ENCODE peak calls at places on chromosomes 1 and 21, in seven cellular contexts. One of them, this sample, is unnamed.

GRCh38 chr1:12144236-12144635 is 22.6 kb upstream of the TNFRSF1B start:
- DNase-seq in tibial artery: no peak
- DNase-seq in IMR-90: no peak
- DNase-seq in LNCaP clone FGC: no peak
- DNase-seq in cardiac fibroblast: no peak
- DNase-seq in fibroblast of lung: no peak
- DNase-seq in retinal pigment epithelial cell: no peak
- DNase-seq in this sample: no peak

GRCh38 chr21:19458295-19458694 is 1054.7 kb upstream of the TMPRSS15 start:
- DNase-seq in tibial artery: no peak
- DNase-seq in retinal pigment epithelial cell: no peak
- DNase-seq in LNCaP clone FGC: no peak
- DNase-seq in IMR-90: no peak
- DNase-seq in cardiac fibroblast: no peak
- DNase-seq in fibroblast of lung: no peak
- DNase-seq in this sample: no peak

GRCh38 chr1:185650602-185651230 is 83.5 kb upstream of the HMCN1 start:
- DNase-seq in IMR-90: no peak
- DNase-seq in fibroblast of lung: no peak
- DNase-seq in LNCaP clone FGC: no peak
- DNase-seq in cardiac fibroblast: no peak
- DNase-seq in retinal pigment epithelial cell: no peak
- DNase-seq in tibial artery: no peak
- DNase-seq in this sample: no peak

GRCh38 chr21:39774252-39774651 is 29.3 kb downstream of the IGSF5 start:
- DNase-seq in tibial artery: no peak
- DNase-seq in fibroblast of lung: no peak
- DNase-seq in IMR-90: no peak
- DNase-seq in LNCaP clone FGC: no peak
- DNase-seq in retinal pigment epithelial cell: no peak
- DNase-seq in cardiac fibroblast: no peak
- DNase-seq in this sample: no peak

GRCh38 chr1:147669475-147670318 is 627 bp downstream of the ACP6 start:
- DNase-seq in cardiac fibroblast: peak
- DNase-seq in retinal pigment epithelial cell: no peak
- DNase-seq in IMR-90: peak
- DNase-seq in fibroblast of lung: peak
- DNase-seq in LNCaP clone FGC: peak
- DNase-seq in tibial artery: peak
- DNase-seq in this sample: peak

GRCh38 chr1:16905112-16905855 is 9.5 kb downstream of the RNU1-2 start:
- DNase-seq in cardiac fibroblast: no peak
- DNase-seq in LNCaP clone FGC: peak
- DNase-seq in IMR-90: peak
- DNase-seq in retinal pigment epithelial cell: peak
- DNase-seq in fibroblast of lung: peak
- DNase-seq in tibial artery: no peak
- DNase-seq in this sample: peak

GRCh38 chr1:208000504-208000903 is 89.6 kb upstream of the CD34 start:
- DNase-seq in cardiac fibroblast: no peak
- DNase-seq in fibroblast of lung: no peak
- DNase-seq in LNCaP clone FGC: peak
- DNase-seq in retinal pigment epithelial cell: no peak
- DNase-seq in IMR-90: no peak
- DNase-seq in tibial artery: no peak
- DNase-seq in this sample: no peak

GRCh38 chr1:103942029-103942428 is 192.3 kb downstream of the AMY1C start:
- DNase-seq in LNCaP clone FGC: no peak
- DNase-seq in fibroblast of lung: no peak
- DNase-seq in cardiac fibroblast: no peak
- DNase-seq in tibial artery: no peak
- DNase-seq in IMR-90: no peak
- DNase-seq in retinal pigment epithelial cell: peak
- DNase-seq in this sample: no peak

GRCh38 chr1:156499703-156500577 is 635 bp downstream of the MEF2D start:
- DNase-seq in retinal pigment epithelial cell: no peak
- DNase-seq in IMR-90: peak
- DNase-seq in LNCaP clone FGC: no peak
- DNase-seq in tibial artery: peak
- DNase-seq in fibroblast of lung: peak
- DNase-seq in cardiac fibroblast: no peak
- DNase-seq in this sample: no peak

GRCh38 chr1:66533804-66534745 is at the start of gene SGIP1:
- DNase-seq in IMR-90: peak
- DNase-seq in cardiac fibroblast: peak
- DNase-seq in retinal pigment epithelial cell: no peak
- DNase-seq in tibial artery: peak
- DNase-seq in LNCaP clone FGC: no peak
- DNase-seq in fibroblast of lung: peak
- DNase-seq in this sample: peak

GRCh38 chr1:180482425-180483275 is 19.7 kb downstream of the ACBD6 start:
- DNase-seq in LNCaP clone FGC: no peak
- DNase-seq in IMR-90: peak
- DNase-seq in cardiac fibroblast: peak
- DNase-seq in retinal pigment epithelial cell: peak
- DNase-seq in tibial artery: no peak
- DNase-seq in fibroblast of lung: peak
- DNase-seq in this sample: peak

DNA sequence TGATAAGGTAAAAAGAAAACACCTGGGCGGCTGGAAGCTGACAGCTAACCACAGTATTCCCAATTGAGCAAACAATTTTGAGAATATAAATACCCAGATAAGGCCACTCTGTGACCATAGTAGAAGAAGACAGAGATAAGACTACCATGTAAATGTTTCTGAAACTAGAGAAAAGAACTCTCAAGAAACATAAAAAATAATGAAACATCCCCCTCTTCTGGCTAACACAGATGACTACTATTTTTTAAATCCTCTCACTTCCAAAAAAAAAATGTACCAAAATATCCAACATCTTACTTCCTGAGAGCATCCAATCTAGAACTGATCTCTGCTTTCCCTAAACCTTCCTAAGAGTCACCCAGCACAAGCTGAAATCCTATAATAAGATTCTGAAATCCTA is 125.9 kb downstream of the HFM1 start:
- DNase-seq in retinal pigment epithelial cell: no peak
- DNase-seq in cardiac fibroblast: peak
- DNase-seq in IMR-90: peak
- DNase-seq in tibial artery: no peak
- DNase-seq in LNCaP clone FGC: no peak
- DNase-seq in fibroblast of lung: peak
- DNase-seq in this sample: peak
- TF ChIP-seq CTCF in retinal pigment epithelial cell: peak
- TF ChIP-seq CTCF in cardiac fibroblast: peak
- TF ChIP-seq CTCF in IMR-90: peak
- TF ChIP-seq CTCF in tibial artery: no peak
- TF ChIP-seq CTCF in LNCaP clone FGC: peak
- TF ChIP-seq CTCF in fibroblast of lung: no peak
- TF ChIP-seq CTCF in this sample: peak

GRCh38 chr1:235325854-235326253 is 2.1 kb downstream of the ARID4B start:
- DNase-seq in fibroblast of lung: no peak
- DNase-seq in cardiac fibroblast: no peak
- DNase-seq in tibial artery: no peak
- DNase-seq in retinal pigment epithelial cell: no peak
- DNase-seq in LNCaP clone FGC: no peak
- DNase-seq in IMR-90: no peak
- DNase-seq in this sample: no peak
- H3K4me3 ChIP-seq in fibroblast of lung: peak
- H3K4me3 ChIP-seq in cardiac fibroblast: peak
- H3K4me3 ChIP-seq in tibial artery: peak
- H3K4me3 ChIP-seq in retinal pigment epithelial cell: peak
- H3K4me3 ChIP-seq in LNCaP clone FGC: peak
- H3K4me3 ChIP-seq in IMR-90: no peak
- H3K4me3 ChIP-seq in this sample: peak

DNA sequence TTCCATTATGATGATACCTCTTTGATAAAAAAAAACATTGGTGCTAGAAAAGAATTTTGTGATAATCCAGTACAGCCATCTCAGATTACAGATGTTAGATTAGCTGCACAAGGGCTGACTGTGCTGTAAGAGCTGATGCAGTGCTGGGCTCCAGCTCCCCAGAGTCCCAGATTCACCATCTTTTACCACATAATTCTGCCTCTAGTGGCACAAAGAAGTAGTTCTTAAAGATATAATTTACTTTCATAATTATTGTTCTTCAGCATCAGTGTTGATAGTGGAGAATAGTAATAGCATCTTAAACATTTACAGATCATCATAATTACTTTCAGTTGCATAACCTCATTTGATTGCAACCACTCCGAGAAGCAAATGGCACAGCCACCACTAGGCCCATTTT is 262.1 kb downstream of the BRINP2 start:
- DNase-seq in LNCaP clone FGC: no peak
- DNase-seq in IMR-90: peak
- DNase-seq in cardiac fibroblast: peak
- DNase-seq in fibroblast of lung: peak
- DNase-seq in tibial artery: no peak
- DNase-seq in retinal pigment epithelial cell: no peak
- DNase-seq in this sample: peak
- TF ChIP-seq CTCF in LNCaP clone FGC: peak
- TF ChIP-seq CTCF in IMR-90: peak
- TF ChIP-seq CTCF in cardiac fibroblast: peak
- TF ChIP-seq CTCF in fibroblast of lung: peak
- TF ChIP-seq CTCF in tibial artery: no peak
- TF ChIP-seq CTCF in retinal pigment epithelial cell: peak
- TF ChIP-seq CTCF in this sample: peak

GRCh38 chr1:216765346-216766300 is 42.4 kb upstream of the ESRRG start:
- DNase-seq in IMR-90: no peak
- DNase-seq in LNCaP clone FGC: peak
- DNase-seq in tibial artery: no peak
- DNase-seq in fibroblast of lung: no peak
- DNase-seq in cardiac fibroblast: no peak
- DNase-seq in retinal pigment epithelial cell: peak
- DNase-seq in this sample: no peak

GRCh38 chr1:216771922-216772321 is 48.7 kb upstream of the ESRRG start:
- DNase-seq in LNCaP clone FGC: no peak
- DNase-seq in fibroblast of lung: no peak
- DNase-seq in cardiac fibroblast: no peak
- DNase-seq in tibial artery: no peak
- DNase-seq in retinal pigment epithelial cell: no peak
- DNase-seq in IMR-90: no peak
- DNase-seq in this sample: no peak

GRCh38 chr1:216766633-216767325 is 43.5 kb upstream of the ESRRG start:
- DNase-seq in LNCaP clone FGC: peak
- DNase-seq in fibroblast of lung: no peak
- DNase-seq in retinal pigment epithelial cell: peak
- DNase-seq in tibial artery: no peak
- DNase-seq in IMR-90: no peak
- DNase-seq in cardiac fibroblast: no peak
- DNase-seq in this sample: no peak
- H3K4me3 ChIP-seq in LNCaP clone FGC: no peak
- H3K4me3 ChIP-seq in fibroblast of lung: no peak
- H3K4me3 ChIP-seq in retinal pigment epithelial cell: no peak
- H3K4me3 ChIP-seq in tibial artery: no peak
- H3K4me3 ChIP-seq in IMR-90: no peak
- H3K4me3 ChIP-seq in cardiac fibroblast: no peak
- H3K4me3 ChIP-seq in this sample: no peak

DNA sequence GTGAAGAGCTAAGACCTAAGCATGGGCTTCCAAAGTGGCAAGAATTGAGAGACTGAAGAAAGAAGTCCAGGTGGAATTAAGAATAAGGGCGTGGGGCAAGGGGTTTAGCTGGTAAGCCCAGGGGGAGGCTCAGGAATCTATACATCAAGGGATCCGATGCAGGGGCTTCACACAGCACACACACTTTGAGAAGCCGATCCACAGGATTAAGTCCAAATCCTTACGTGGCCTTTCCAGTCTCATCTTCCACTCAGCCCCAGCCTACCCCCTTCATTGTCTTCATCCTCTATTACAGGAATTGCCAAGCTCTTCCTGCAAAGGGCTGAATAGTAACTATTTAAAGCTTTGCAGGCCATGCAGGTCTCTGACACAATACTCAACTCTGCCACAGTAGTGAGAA is 101.3 kb downstream of the TGFBR3 start:
- DNase-seq in IMR-90: no peak
- DNase-seq in cardiac fibroblast: no peak
- DNase-seq in tibial artery: no peak
- DNase-seq in retinal pigment epithelial cell: no peak
- DNase-seq in LNCaP clone FGC: no peak
- DNase-seq in fibroblast of lung: no peak
- DNase-seq in this sample: no peak
- TF ChIP-seq CTCF in IMR-90: no peak
- TF ChIP-seq CTCF in cardiac fibroblast: no peak
- TF ChIP-seq CTCF in tibial artery: no peak
- TF ChIP-seq CTCF in retinal pigment epithelial cell: no peak
- TF ChIP-seq CTCF in LNCaP clone FGC: no peak
- TF ChIP-seq CTCF in fibroblast of lung: no peak
- TF ChIP-seq CTCF in this sample: no peak

DNA sequence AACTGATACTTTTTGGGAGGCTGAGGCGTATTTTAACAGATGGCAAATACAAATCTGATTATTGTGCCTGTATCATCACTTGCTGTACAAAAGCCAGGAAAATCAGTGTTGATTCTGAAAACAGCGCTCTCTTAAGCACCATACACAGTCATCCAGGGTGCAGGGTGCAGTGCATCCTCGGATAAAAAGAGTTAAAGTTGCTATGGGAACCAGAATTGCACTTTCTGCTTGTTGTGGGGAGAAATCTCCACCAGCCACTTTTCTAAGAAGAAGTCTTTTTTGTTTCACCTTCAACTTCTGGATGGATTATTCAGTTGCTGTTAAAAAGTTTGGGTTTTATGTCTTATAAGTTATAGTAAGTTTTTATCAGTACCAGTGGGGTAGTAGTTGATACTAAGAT is 3.8 kb downstream of the LAMC1 start:
- DNase-seq in retinal pigment epithelial cell: no peak
- DNase-seq in tibial artery: no peak
- DNase-seq in LNCaP clone FGC: no peak
- DNase-seq in fibroblast of lung: no peak
- DNase-seq in cardiac fibroblast: no peak
- DNase-seq in IMR-90: no peak
- DNase-seq in this sample: peak
- H3K4me3 ChIP-seq in retinal pigment epithelial cell: no peak
- H3K4me3 ChIP-seq in tibial artery: peak
- H3K4me3 ChIP-seq in LNCaP clone FGC: no peak
- H3K4me3 ChIP-seq in fibroblast of lung: peak
- H3K4me3 ChIP-seq in cardiac fibroblast: peak
- H3K4me3 ChIP-seq in IMR-90: no peak
- H3K4me3 ChIP-seq in this sample: peak

This sample was measured in fibroblast of the aortic adventitia.